ENCODE peak calls at places on chromosomes 13 and 19, in five cellular contexts. K, W, N, L and R are unnamed samples.

GRCh38 chr13:98171806-98172569 is 5.1 kb downstream of the RNF113B start:
- DNase-seq in K (no peak), N (peak; percentile 52), W (no peak), L (peak; percentile 71), R (peak; percentile 75)

GRCh38 chr13:89361909-89362308 is 1690.7 kb downstream of the SLITRK5 start:
- DNase-seq in K (no peak), W (no peak), N (no peak), L (no peak), R (no peak)

GRCh38 chr13:51557875-51558604 is 26.2 kb upstream of the WDFY2 start:
- DNase-seq in L (no peak), N (no peak), W (no peak), K (no peak), R (peak; percentile 74)

GRCh38 chr19:281156-281853 is 9.9 kb downstream of the PLPP2 start:
- DNase-seq in L (no peak), N (no peak), K (no peak), W (no peak), R (no peak)

GRCh38 chr19:6894313-6894712 is 6.9 kb downstream of the ADGRE1 start:
- DNase-seq in W (no peak), N (no peak), K (no peak), L (no peak), R (no peak)

GRCh38 chr13:25169951-25170553 is 2.0 kb downstream of the AMER2 start:
- DNase-seq in W (no peak), L (no peak), N (no peak), K (no peak), R (no peak)

GRCh38 chr19:50357178-50358100 is 8.0 kb downstream of the NAPSA start:
- DNase-seq in W (peak; percentile 90), L (peak; percentile 93), K (no peak), N (peak; percentile 74), R (peak; percentile 52)

GRCh38 chr13:29411493-29411892 is 184.0 kb downstream of the SLC7A1 start:
- DNase-seq in W (no peak), K (no peak), N (no peak), L (no peak), R (peak; percentile 26)

GRCh38 chr19:2827840-2828489 is 8.3 kb downstream of the ZNF554 start:
- DNase-seq in L (no peak), N (no peak), W (no peak), K (no peak), R (no peak)

GRCh38 chr13:111153977-111154332 is 38.8 kb downstream of the ARHGEF7 start:
- DNase-seq in N (no peak), L (no peak), K (peak; percentile 81), W (peak; percentile 75), R (peak; percentile 35)

GRCh38 chr13:50842711-50843255 is 709 bp downstream of the DLEU7 start:
- DNase-seq in L (peak; percentile 46), K (no peak), N (no peak), W (no peak), R (no peak)

GRCh38 chr13:48950507-48950886 is 25.2 kb upstream of the FNDC3A start:
- DNase-seq in K (no peak), L (no peak), N (no peak), W (no peak), R (peak; percentile 53)

GRCh38 chr13:112417079-112417478 is 40.9 kb downstream of the SPACA7 start:
- DNase-seq in K (no peak), W (no peak), L (no peak), N (no peak), R (no peak)

GRCh38 chr19:15464394-15465385 is at the start of gene RASAL3:
- DNase-seq in W (no peak), K (no peak), L (peak; percentile 59), N (peak; percentile 45), R (no peak)

GRCh38 chr19:287381-287871 is 3.8 kb downstream of the PLPP2 start:
- DNase-seq in N (no peak), K (no peak), L (peak; percentile 37), W (no peak), R (no peak)

GRCh38 chr19:10936661-10937084 is 8.1 kb downstream of the TIMM29 start:
- DNase-seq in K (no peak), L (peak; percentile 84), N (no peak), W (no peak), R (peak; percentile 80)

GRCh38 chr13:41756198-41756885 is 204.6 kb downstream of the VWA8 start:
- DNase-seq in L (no peak), W (no peak), K (no peak), N (no peak), R (no peak)

GRCh38 chr19:1466461-1467227 is 12.4 kb downstream of the C19orf25 start:
- DNase-seq in K (no peak), N (peak; percentile 19), W (no peak), L (no peak), R (no peak)

GRCh38 chr19:17075860-17076538 is 422 bp downstream of the MYO9B start:
- DNase-seq in W (peak; percentile 79), N (peak; percentile 45), L (no peak), K (no peak), R (no peak)

GRCh38 chr19:56678205-56678604 is 6.6 kb upstream of the ZNF835 start:
- DNase-seq in W (no peak), K (no peak), L (no peak), N (no peak), R (no peak)

GRCh38 chr13:21458457-21458815 is 667 bp downstream of the ZDHHC20 start:
- DNase-seq in K (no peak), W (no peak), N (peak; percentile 34), L (peak; percentile 87), R (no peak)

GRCh38 chr13:29801737-29802305 is 48.6 kb downstream of the UBL3 start:
- DNase-seq in K (no peak), L (peak; percentile 46), W (no peak), N (no peak), R (peak; percentile 22)

GRCh38 chr13:110348751-110349150 is 41.7 kb downstream of the COL4A2 start:
- DNase-seq in L (no peak), K (no peak), N (no peak), W (no peak), R (no peak)

GRCh38 chr13:29902632-29903305 is 52.4 kb upstream of the UBL3 start:
- DNase-seq in L (no peak), W (no peak), N (no peak), K (no peak), R (no peak)

GRCh38 chr19:44069415-44069814 is 2.5 kb upstream of the ZNF284 start:
- DNase-seq in K (no peak), N (no peak), L (no peak), W (no peak), R (no peak)

GRCh38 chr19:44071824-44072542 is at the start of gene ZNF284:
- DNase-seq in W (peak; percentile 92), K (peak; percentile 89), N (peak; percentile 89), L (peak; percentile 96), R (peak; percentile 83)

GRCh38 chr19:44061038-44061437 is 9.2 kb downstream of the ZNF223 start:
- DNase-seq in N (no peak), W (no peak), K (no peak), L (no peak), R (no peak)

DNA sequence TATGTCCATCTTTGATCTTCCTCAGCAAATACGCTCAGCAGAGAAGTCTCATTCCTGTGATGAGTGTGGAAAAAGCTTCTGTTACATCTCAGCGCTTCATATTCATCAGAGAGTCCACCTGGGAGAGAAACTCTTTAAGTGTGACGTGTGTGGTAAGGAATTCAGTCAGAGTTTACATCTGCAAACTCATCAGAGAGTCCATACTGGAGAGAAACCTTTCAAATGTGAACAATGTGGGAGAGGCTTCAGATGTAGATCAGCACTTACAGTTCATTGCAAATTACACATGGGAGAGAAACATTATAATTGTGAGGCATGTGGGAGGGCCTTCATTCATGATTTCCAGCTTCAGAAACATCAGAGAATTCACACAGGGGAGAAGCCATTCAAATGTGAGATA is 5.7 kb upstream of the ZNF284 start:
- DNase-seq in N (no peak), K (no peak), W (no peak), L (no peak), R (no peak)
- H3K4me3 ChIP-seq in N (no peak overlapping the region), K (peak overlapping the region; percentile 24), W (no peak overlapping the region), L (peak overlapping the region; percentile 47), R (no peak overlapping the region)

GRCh38 chr13:46126552-46127171 is 21.8 kb upstream of the CPB2 start:
- DNase-seq in N (peak; percentile 48), K (no peak), W (no peak), L (peak; percentile 93), R (peak; percentile 65)
- TF ChIP-seq CTCF in N (peak; percentile 61), K (peak; percentile 35), W (peak; percentile 32), L (peak; percentile 89), R (peak; percentile 98)

DNA sequence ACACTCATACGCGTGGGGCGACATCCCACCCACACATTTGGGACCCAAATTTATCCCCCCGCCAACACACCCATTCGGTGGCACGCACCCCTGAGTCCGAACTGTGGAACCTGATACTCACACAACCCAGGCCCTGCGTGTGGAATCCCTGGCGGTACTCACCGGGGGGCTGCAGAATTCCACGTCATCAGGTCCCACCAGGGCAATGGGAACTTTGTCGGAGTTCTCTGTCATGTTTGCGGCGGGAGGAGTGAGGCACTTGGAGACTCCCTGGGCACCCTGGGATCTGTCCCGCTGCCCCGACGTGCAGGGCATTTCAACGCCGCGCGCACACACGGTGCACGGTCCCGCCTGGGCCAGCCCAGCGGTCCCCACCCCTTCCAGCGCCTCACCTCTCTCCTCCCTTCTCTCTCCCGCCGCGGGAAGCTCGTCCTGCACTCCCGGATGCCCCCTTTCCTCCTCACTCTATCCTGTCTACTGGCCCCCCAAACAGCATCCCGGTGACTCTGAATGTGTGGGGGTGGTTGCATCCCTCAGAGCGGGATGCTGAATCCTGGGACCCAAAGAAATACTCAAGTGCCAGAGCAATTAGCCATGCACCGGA is at the start of gene CNMD:
- DNase-seq in W (no peak), K (no peak), L (peak; percentile 76), N (no peak), R (no peak)
- H3K4me3 ChIP-seq in W (no peak within 1 kb of the TSS), K (peak within 1 kb of the TSS; percentile 69), L (peak within 1 kb of the TSS; percentile 67), N (peak within 1 kb of the TSS; percentile 43), R (no peak within 1 kb of the TSS)

DNA sequence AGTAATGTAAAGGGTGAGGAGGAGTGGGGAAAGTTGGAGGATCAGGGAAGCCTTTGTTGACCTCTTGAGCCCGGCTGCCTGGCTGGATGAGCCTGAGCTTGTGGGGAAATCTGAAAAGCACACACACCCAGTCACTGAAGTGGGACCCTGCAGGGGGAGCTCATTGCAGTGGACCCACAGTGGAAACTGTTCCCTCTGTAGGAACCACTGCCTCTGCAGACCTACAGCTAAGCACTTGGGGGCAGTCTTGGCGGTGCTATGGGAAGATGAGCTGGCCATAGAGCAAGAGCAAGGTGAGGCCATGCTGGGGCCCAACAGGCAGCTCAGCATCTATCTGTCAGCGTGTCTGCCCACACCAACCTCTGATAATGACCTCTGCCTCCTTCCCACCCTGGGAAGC is 294.8 kb downstream of the TSHZ3 start:
- DNase-seq in N (peak; percentile 21), K (no peak), W (no peak), L (peak; percentile 90), R (peak; percentile 63)
- TF ChIP-seq CTCF in N (peak; percentile 34), K (no peak), W (no peak), L (peak; percentile 89), R (peak; percentile 80)